ENCODE peak calls at places on chromosomes 1 and 21, in four cellular contexts. J is thoracic aorta, T is GM23338, H is NT2/D1. M is an unnamed sample.

GRCh38 chr1:204130989-204131892 is 20.6 kb downstream of the ETNK2 start:
- DNase-seq in J (no peak), T (peak; percentile 24), H (no peak), M (no peak)

GRCh38 chr21:19853061-19853460 is 1145.1 kb upstream of the NCAM2 start:
- DNase-seq in J (no peak), T (no peak), H (no peak), M (no peak)

GRCh38 chr1:244896550-244896949 is 32.2 kb upstream of the HNRNPU start:
- DNase-seq in J (no peak), T (no peak), H (no peak), M (no peak)

GRCh38 chr1:223249854-223250631 is 107.0 kb upstream of the TLR5 start:
- DNase-seq in J (no peak), T (no peak), H (no peak), M (no peak)

GRCh38 chr21:45970674-45971486 is 10.7 kb upstream of the COL6A1 start:
- DNase-seq in J (no peak), T (peak; percentile 79), H (no peak), M (peak; percentile 73)

GRCh38 chr1:174812656-174813055 is 187.1 kb upstream of the CACYBP start:
- DNase-seq in J (no peak), T (peak; percentile 30), H (no peak), M (no peak)

GRCh38 chr21:27580276-27580675 is 613.4 kb upstream of the ADAMTS5 start:
- DNase-seq in J (no peak), T (no peak), H (no peak), M (no peak)

GRCh38 chr21:17783816-17784598 is 35.1 kb downstream of the C21orf91 start:
- DNase-seq in J (no peak), T (no peak), H (no peak), M (no peak)

GRCh38 chr1:182122265-182122664 is 60.8 kb upstream of the ZNF648 start:
- DNase-seq in J (no peak), T (no peak), H (no peak), M (no peak)

DNA sequence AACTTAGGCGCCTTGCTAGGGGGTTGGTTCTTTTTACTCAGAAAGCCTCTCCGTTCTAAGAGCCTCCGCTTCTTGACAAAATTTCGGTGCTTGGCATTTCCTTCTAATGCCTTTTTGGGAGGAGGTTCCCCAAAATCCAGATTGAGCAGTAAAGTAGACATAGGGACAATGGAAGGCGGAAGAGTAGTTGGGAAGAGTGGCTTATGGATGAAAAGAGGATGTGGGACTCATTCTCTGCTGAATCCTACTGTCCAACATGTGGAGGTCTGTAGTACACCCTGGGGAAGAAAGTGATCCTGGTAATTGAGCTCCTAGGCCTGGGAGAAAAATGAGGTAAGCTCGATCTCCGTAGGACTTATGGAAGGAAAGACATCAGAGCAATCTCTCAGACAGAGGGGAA is 777 bp upstream of the METTL25B start:
- DNase-seq in J (no peak), T (no peak), H (no peak), M (no peak)
- H3K4me1 ChIP-seq in J (peaks cover 27% of the 10 kb centered on the region), T (peaks cover 28% of the 10 kb centered on the region), H (peaks cover 15% of the 10 kb centered on the region), M (peaks cover 45% of the 10 kb centered on the region)

GRCh38 chr1:54800899-54801759 is at the start of gene TTC22:
- DNase-seq in J (no peak), T (peak; percentile 80), H (no peak), M (peak; percentile 62)
- H3K4me3 ChIP-seq in J (peak within 1 kb of the TSS; percentile 62), T (peak within 1 kb of the TSS; percentile 57), H (no peak within 1 kb of the TSS), M (peak within 1 kb of the TSS; percentile 59)

GRCh38 chr21:34128674-34129038 is 55.3 kb downstream of the MRPS6 start:
- DNase-seq in J (no peak), T (no peak), H (no peak), M (no peak)

GRCh38 chr21:34129971-34130597 is 56.7 kb downstream of the MRPS6 start:
- DNase-seq in J (no peak), T (peak; percentile 75), H (peak; percentile 43), M (no peak)

GRCh38 chr21:34128124-34128523 is 54.7 kb downstream of the MRPS6 start:
- DNase-seq in J (peak; percentile 28), T (no peak), H (no peak), M (no peak)

GRCh38 chr21:34130598-34130985 is 57.2 kb downstream of the MRPS6 start:
- DNase-seq in J (no peak), T (no peak), H (no peak), M (no peak)

GRCh38 chr21:34129039-34129891 is 55.9 kb downstream of the MRPS6 start:
- DNase-seq in J (peak; percentile 38), T (peak; percentile 77), H (peak; percentile 46), M (peak; percentile 38)
- H3K4me1 ChIP-seq in J (peaks cover 72% of the 10 kb centered on the region), T (peaks cover 69% of the 10 kb centered on the region), H (peaks cover 3% of the 10 kb centered on the region), M (peaks cover 69% of the 10 kb centered on the region)

DNA sequence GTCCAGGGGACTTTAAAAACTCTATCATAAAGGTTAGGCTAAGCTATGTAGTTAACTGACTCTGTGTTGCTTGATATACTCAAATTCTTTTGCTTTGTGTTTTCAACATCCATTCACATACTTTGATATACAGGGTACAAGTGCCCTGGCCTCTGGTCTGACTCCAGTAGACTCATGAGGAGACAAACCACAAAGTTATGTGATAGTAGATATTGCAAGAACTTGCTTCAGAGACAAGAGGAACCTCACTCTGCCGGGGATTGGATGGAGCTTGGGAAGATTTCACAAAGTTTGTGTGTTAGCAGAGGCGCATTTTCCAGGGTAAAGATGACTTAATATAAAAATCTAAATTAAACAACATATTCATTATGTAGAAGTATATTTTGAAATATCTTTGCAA is 1.4 kb downstream of the GORAB start:
- DNase-seq in J (no peak), T (no peak), H (no peak), M (no peak)
- H3K4me3 ChIP-seq in J (peak overlapping the region; percentile 85), T (peak overlapping the region; percentile 59), H (peak overlapping the region; percentile 76), M (no peak overlapping the region)

GRCh38 chr1:17439250-17440073 is at the start of gene RCC2:
- DNase-seq in J (no peak), T (peak; percentile 69), H (no peak), M (peak; percentile 73)
- H3K4me1 ChIP-seq in J (peaks cover 7% of the 10 kb centered on the region), T (peaks cover 51% of the 10 kb centered on the region), H (peaks cover 7% of the 10 kb centered on the region), M (peaks cover 32% of the 10 kb centered on the region)

DNA sequence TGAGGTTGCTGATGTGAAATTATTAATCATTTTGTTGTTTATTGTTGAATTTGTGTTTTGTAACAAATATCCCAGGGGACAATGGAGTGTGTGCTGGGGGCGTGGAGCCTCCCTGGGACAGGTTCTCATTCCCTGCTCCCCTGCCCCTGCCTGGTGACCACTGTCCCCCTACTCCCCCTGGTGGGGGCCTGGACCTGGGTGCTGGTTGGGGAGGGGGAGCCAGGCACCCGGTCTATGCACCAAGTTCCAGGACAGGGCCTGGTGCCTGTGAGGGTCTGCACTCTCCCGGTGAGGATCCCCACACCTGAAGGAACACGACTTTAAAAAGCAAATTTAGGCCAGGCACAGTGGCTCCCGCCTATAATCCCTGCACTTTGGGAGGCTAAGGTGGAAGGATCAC is 42.4 kb downstream of the CHD5 start:
- DNase-seq in J (no peak), T (no peak), H (no peak), M (no peak)
- H3K4me3 ChIP-seq in J (no peak overlapping the region), T (no peak overlapping the region), H (no peak overlapping the region), M (no peak overlapping the region)

GRCh38 chr1:226630592-226630991 is 82.0 kb downstream of the STUM start:
- DNase-seq in J (no peak), T (no peak), H (no peak), M (no peak)
- H3K4me1 ChIP-seq in J (peaks cover 8% of the 10 kb centered on the region), T (no peaks in the 10 kb centered on the region), H (peaks cover 3% of the 10 kb centered on the region), M (peaks cover 44% of the 10 kb centered on the region)

GRCh38 chr1:45008076-45008475 is 3.0 kb downstream of the HECTD3 start:
- DNase-seq in J (no peak), T (no peak), H (no peak), M (no peak)

GRCh38 chr1:45008516-45008915 is 2.6 kb downstream of the HECTD3 start:
- DNase-seq in J (no peak), T (no peak), H (no peak), M (no peak)

GRCh38 chr1:45010855-45011811 is at the start of gene HECTD3:
- DNase-seq in J (peak; percentile 46), T (peak; percentile 77), H (no peak), M (peak; percentile 40)

GRCh38 chr1:45009956-45010854 is 919 bp downstream of the HECTD3 start:
- DNase-seq in J (no peak), T (peak; percentile 52), H (no peak), M (peak; percentile 43)

GRCh38 chr1:45009296-45009865 is 1.7 kb downstream of the HECTD3 start:
- DNase-seq in J (no peak), T (no peak), H (no peak), M (no peak)
- H3K4me3 ChIP-seq in J (peak overlapping the region; percentile 96), T (peak overlapping the region; percentile 89), H (no peak overlapping the region), M (no peak overlapping the region)

GRCh38 chr1:27603320-27603961 is 503 bp downstream of the AHDC1 start:
- DNase-seq in J (no peak), T (peak; percentile 59), H (no peak), M (no peak)
- H3K4me1 ChIP-seq in J (peaks cover 29% of the 10 kb centered on the region), T (peaks cover 69% of the 10 kb centered on the region), H (peaks cover 59% of the 10 kb centered on the region), M (peaks cover 62% of the 10 kb centered on the region)

GRCh38 chr1:241934181-241934815 is 23.3 kb upstream of the BECN2 start:
- DNase-seq in J (no peak), T (peak; percentile 80), H (peak; percentile 84), M (no peak)
- H3K4me3 ChIP-seq in J (no peak overlapping the region), T (no peak overlapping the region), H (no peak overlapping the region), M (no peak overlapping the region)

M was measured in CD8-positive, alpha-beta T cell.